ENCODE peak calls at places on chromosomes 6 and 20, in eight cellular contexts. J, F, Z, U, D, Y, I and A are unnamed samples.

GRCh38 chr6:130269969-130270635 is 47.4 kb upstream of the SAMD3 start:
- DNase-seq in J (no peak), F (no peak), Z (no peak), U (no peak), D (no peak), Y (no peak), I (no peak), A (no peak)

GRCh38 chr20:44137210-44137781 is 49.7 kb downstream of the JPH2 start:
- DNase-seq in J (no peak), F (no peak), Z (peak; percentile 45), U (no peak), D (no peak), Y (no peak), I (peak; percentile 82), A (no peak)

GRCh38 chr6:72324591-72324990 is 297.3 kb upstream of the KCNQ5 start:
- DNase-seq in J (no peak), F (no peak), Z (no peak), U (no peak), D (no peak), Y (no peak), I (no peak), A (no peak)

GRCh38 chr20:9075264-9076095 is 6.6 kb downstream of the PLCB4 start:
- DNase-seq in J (no peak), F (no peak), Z (no peak), U (no peak), D (no peak), Y (no peak), I (no peak), A (no peak)

GRCh38 chr20:33336375-33336774 is 53.4 kb downstream of the BPIFB1 start:
- DNase-seq in J (no peak), F (no peak), Z (no peak), U (no peak), D (no peak), Y (no peak), I (no peak), A (no peak)

GRCh38 chr6:2916354-2916925 is 13.3 kb upstream of the SERPINB9 start:
- DNase-seq in J (no peak), F (no peak), Z (no peak), U (peak; percentile 35), D (no peak), Y (no peak), I (no peak), A (peak; percentile 50)

GRCh38 chr6:43698584-43699349 is 11.2 kb upstream of the MRPS18A start:
- DNase-seq in J (no peak), F (peak; percentile 53), Z (peak; percentile 51), U (peak; percentile 85), D (no peak), Y (no peak), I (peak; percentile 92), A (no peak)

GRCh38 chr20:35840403-35840802 is 68.6 kb downstream of the PHF20 start:
- DNase-seq in J (peak; percentile 42), F (no peak), Z (no peak), U (no peak), D (no peak), Y (no peak), I (no peak), A (no peak)

GRCh38 chr6:111231078-111231435 is 143.8 kb downstream of the SLC16A10 start:
- DNase-seq in J (no peak), F (no peak), Z (no peak), U (no peak), D (no peak), Y (no peak), I (no peak), A (no peak)

GRCh38 chr6:111230351-111231077 is 143.2 kb downstream of the SLC16A10 start:
- DNase-seq in J (no peak), F (peak; percentile 75), Z (no peak), U (no peak), D (no peak), Y (no peak), I (no peak), A (no peak)

GRCh38 chr6:111222341-111222740 is 135.0 kb downstream of the SLC16A10 start:
- DNase-seq in J (no peak), F (no peak), Z (no peak), U (no peak), D (no peak), Y (no peak), I (no peak), A (no peak)

GRCh38 chr6:111228094-111228493 is 140.8 kb downstream of the SLC16A10 start:
- DNase-seq in J (no peak), F (peak; percentile 57), Z (no peak), U (no peak), D (no peak), Y (no peak), I (no peak), A (no peak)
- TF ChIP-seq CTCF in J (no peak), F (no peak), Z (no peak), U (no peak), D (no peak), Y (no peak), I (no peak), A (no peak)

GRCh38 chr6:118897386-118897785 is 3.4 kb downstream of the ASF1A start:
- DNase-seq in J (no peak), F (no peak), Z (no peak), U (no peak), D (no peak), Y (no peak), I (no peak), A (no peak)

GRCh38 chr6:118893882-118894424 is at the start of gene ASF1A:
- DNase-seq in J (peak; percentile 95), F (peak; percentile 95), Z (peak; percentile 98), U (peak; percentile 97), D (peak; percentile 93), Y (peak; percentile 97), I (peak; percentile 97), A (peak; percentile 96)

GRCh38 chr6:118894425-118895240 is 681 bp downstream of the ASF1A start:
- DNase-seq in J (no peak), F (peak; percentile 55), Z (peak; percentile 70), U (peak; percentile 65), D (no peak), Y (peak; percentile 94), I (peak; percentile 87), A (peak; percentile 62)

GRCh38 chr6:118895241-118895561 is 1.2 kb downstream of the ASF1A start:
- DNase-seq in J (no peak), F (no peak), Z (no peak), U (no peak), D (no peak), Y (no peak), I (no peak), A (no peak)

DNA sequence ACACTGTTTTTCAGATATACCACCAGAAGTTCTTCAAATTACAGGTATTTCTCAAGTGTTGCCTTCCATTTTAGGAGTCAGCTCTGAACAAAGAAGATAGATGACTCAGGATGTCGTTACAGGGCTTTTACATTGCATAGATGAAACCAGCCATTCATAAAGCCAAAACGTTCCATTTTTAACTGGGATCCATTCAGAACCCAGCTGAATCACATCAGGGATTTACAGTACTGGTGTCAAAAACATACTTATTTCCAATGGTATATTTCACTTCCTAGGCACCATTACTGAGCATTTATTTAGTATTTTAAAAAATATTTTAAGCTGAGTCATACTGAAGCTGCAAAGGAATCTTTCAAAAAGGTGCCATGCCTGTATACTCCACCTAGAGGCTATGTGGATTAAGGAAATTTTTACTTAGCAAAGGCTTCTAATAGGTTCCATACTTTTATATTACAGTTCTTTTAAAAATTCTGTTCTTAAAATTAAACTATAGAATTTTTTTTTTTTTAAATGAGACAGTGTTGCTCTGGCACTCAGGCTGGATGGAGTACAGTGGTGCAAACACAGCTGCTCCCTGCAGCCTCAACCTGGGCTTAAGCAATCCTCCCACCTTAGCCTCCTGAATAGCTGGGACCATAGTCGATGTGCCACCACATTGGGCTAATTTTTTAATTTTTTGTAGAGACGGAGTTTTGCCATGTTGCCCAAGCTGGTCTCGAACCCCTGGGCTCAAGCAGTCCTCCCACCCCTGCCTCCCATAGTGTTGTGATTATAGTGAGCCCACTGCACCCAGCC is 2.6 kb downstream of the ASF1A start:
- DNase-seq in J (no peak), F (peak; percentile 76), Z (no peak), U (no peak), D (peak; percentile 81), Y (no peak), I (no peak), A (no peak)
- H3K4me3 ChIP-seq in J (peak overlapping the region; percentile 3), F (peak overlapping the region; percentile 92), Z (no peak overlapping the region), U (no peak overlapping the region), D (peak overlapping the region; percentile 91), Y (no peak overlapping the region), I (peak overlapping the region; percentile 96), A (no peak overlapping the region)

GRCh38 chr20:45341939-45342862 is 6.0 kb downstream of the SDC4 start:
- DNase-seq in J (peak; percentile 90), F (peak; percentile 85), Z (peak; percentile 69), U (peak; percentile 90), D (no peak), Y (no peak), I (peak; percentile 83), A (peak; percentile 84)

GRCh38 chr20:45341579-45341938 is 6.7 kb downstream of the SDC4 start:
- DNase-seq in J (no peak), F (no peak), Z (no peak), U (no peak), D (no peak), Y (no peak), I (no peak), A (no peak)

GRCh38 chr20:45339799-45340198 is 8.4 kb downstream of the SDC4 start:
- DNase-seq in J (no peak), F (no peak), Z (no peak), U (no peak), D (no peak), Y (no peak), I (no peak), A (no peak)

GRCh38 chr20:45340236-45340847 is 7.9 kb downstream of the SDC4 start:
- DNase-seq in J (no peak), F (peak; percentile 58), Z (no peak), U (peak; percentile 81), D (no peak), Y (no peak), I (no peak), A (no peak)

DNA sequence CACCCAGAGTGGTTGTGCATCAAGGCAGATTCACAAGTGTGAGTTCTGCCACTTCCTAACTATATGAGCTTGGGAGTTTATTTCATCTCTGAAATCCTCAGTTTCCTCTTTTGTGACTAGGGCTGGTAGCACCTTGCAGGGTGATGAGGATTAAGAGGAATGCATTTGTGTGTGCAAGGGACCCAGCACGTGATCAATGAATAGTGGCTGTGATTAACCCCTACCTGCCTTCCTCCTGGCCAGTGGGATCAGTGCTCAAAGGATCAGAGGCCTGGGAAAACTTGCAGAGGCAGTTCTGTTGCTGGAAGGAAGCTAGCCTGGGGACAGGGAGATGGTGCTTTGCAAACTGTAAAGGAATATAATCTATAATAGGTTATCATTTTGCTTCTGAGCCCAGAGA is 7.3 kb downstream of the SDC4 start:
- DNase-seq in J (no peak), F (peak; percentile 50), Z (no peak), U (no peak), D (no peak), Y (no peak), I (no peak), A (no peak)
- H3K4me1 ChIP-seq in J (peaks cover 98% of the 10 kb centered on the region), F (peaks cover 98% of the 10 kb centered on the region), Z (peaks cover 100% of the 10 kb centered on the region), U (peaks cover 94% of the 10 kb centered on the region), D (peaks cover 98% of the 10 kb centered on the region), Y (no peaks in the 10 kb centered on the region), I (peaks cover 83% of the 10 kb centered on the region), A (peaks cover 99% of the 10 kb centered on the region)

GRCh38 chr20:45547206-45547770 is at the start of gene EPPIN:
- DNase-seq in J (peak; percentile 69), F (no peak), Z (no peak), U (no peak), D (no peak), Y (no peak), I (no peak), A (no peak)

GRCh38 chr20:45552456-45552855 is 5.3 kb upstream of the EPPIN start:
- DNase-seq in J (no peak), F (no peak), Z (no peak), U (no peak), D (no peak), Y (no peak), I (no peak), A (no peak)

GRCh38 chr20:45548410-45548809 is 1.2 kb upstream of the EPPIN start:
- DNase-seq in J (no peak), F (no peak), Z (no peak), U (no peak), D (no peak), Y (no peak), I (no peak), A (no peak)

GRCh38 chr20:45555198-45555597 is 8.0 kb upstream of the EPPIN start:
- DNase-seq in J (no peak), F (peak; percentile 44), Z (no peak), U (no peak), D (no peak), Y (no peak), I (no peak), A (no peak)

GRCh38 chr20:45550765-45551164 is 3.6 kb upstream of the EPPIN start:
- DNase-seq in J (no peak), F (no peak), Z (no peak), U (no peak), D (no peak), Y (no peak), I (no peak), A (no peak)
- TF ChIP-seq CTCF in J (no peak), F (no peak), Z (no peak), U (no peak), D (no peak), Y (no peak), I (no peak), A (no peak)